ENCODE peak calls at places on chromosomes 7 and 10, in nine cellular contexts. One of them, this sample, is unnamed. For H3K36me3, the result is how much of the 10 kb centered on the place peaks cover.

GRCh38 chr7:88020953-88021650 is 87.1 kb downstream of the ADAM22 start:
- DNase-seq in HCT116: peak
- DNase-seq in esophagus squamous epithelium: no peak
- DNase-seq in ovary: no peak
- DNase-seq in prostate gland: no peak
- DNase-seq in body of pancreas: no peak
- DNase-seq in IMR-90: no peak
- DNase-seq in HepG2: no peak
- DNase-seq in transverse colon: no peak
- DNase-seq in this sample: no peak

GRCh38 chr7:155824195-155824915 is 12.1 kb upstream of the SHH start:
- DNase-seq in prostate gland: peak
- DNase-seq in ovary: no peak
- DNase-seq in transverse colon: peak
- DNase-seq in HepG2: no peak
- DNase-seq in esophagus squamous epithelium: no peak
- DNase-seq in IMR-90: peak
- DNase-seq in body of pancreas: no peak
- DNase-seq in HCT116: no peak
- DNase-seq in this sample: no peak

GRCh38 chr10:80485410-80486135 is 31.5 kb downstream of the TSPAN14 start:
- DNase-seq in IMR-90: no peak
- DNase-seq in prostate gland: no peak
- DNase-seq in HepG2: no peak
- DNase-seq in esophagus squamous epithelium: no peak
- DNase-seq in HCT116: no peak
- DNase-seq in ovary: no peak
- DNase-seq in body of pancreas: no peak
- DNase-seq in transverse colon: peak
- DNase-seq in this sample: no peak

GRCh38 chr10:62734781-62735463 is 69.6 kb upstream of the ADO start:
- DNase-seq in HepG2: no peak
- DNase-seq in esophagus squamous epithelium: no peak
- DNase-seq in transverse colon: no peak
- DNase-seq in IMR-90: no peak
- DNase-seq in body of pancreas: no peak
- DNase-seq in HCT116: no peak
- DNase-seq in prostate gland: no peak
- DNase-seq in ovary: no peak
- DNase-seq in this sample: no peak

GRCh38 chr7:91194841-91195240 is 69.4 kb upstream of the FZD1 start:
- DNase-seq in prostate gland: no peak
- DNase-seq in ovary: no peak
- DNase-seq in body of pancreas: no peak
- DNase-seq in HepG2: no peak
- DNase-seq in transverse colon: no peak
- DNase-seq in HCT116: no peak
- DNase-seq in IMR-90: no peak
- DNase-seq in esophagus squamous epithelium: no peak
- DNase-seq in this sample: no peak

GRCh38 chr10:43822509-43823236 is 174.0 kb upstream of the ZNF32 start:
- DNase-seq in HCT116: no peak
- DNase-seq in prostate gland: no peak
- DNase-seq in ovary: no peak
- DNase-seq in transverse colon: no peak
- DNase-seq in HepG2: no peak
- DNase-seq in IMR-90: no peak
- DNase-seq in body of pancreas: no peak
- DNase-seq in esophagus squamous epithelium: no peak
- DNase-seq in this sample: no peak

GRCh38 chr10:124296121-124296812 is 122.5 kb downstream of the OAT start:
- DNase-seq in esophagus squamous epithelium: no peak
- DNase-seq in prostate gland: no peak
- DNase-seq in IMR-90: no peak
- DNase-seq in body of pancreas: no peak
- DNase-seq in ovary: no peak
- DNase-seq in HCT116: no peak
- DNase-seq in transverse colon: no peak
- DNase-seq in HepG2: no peak
- DNase-seq in this sample: no peak

GRCh38 chr7:47474937-47475879 is 106.7 kb downstream of the TNS3 start:
- DNase-seq in transverse colon: peak
- DNase-seq in prostate gland: peak
- DNase-seq in esophagus squamous epithelium: peak
- DNase-seq in IMR-90: peak
- DNase-seq in ovary: peak
- DNase-seq in HepG2: peak
- DNase-seq in body of pancreas: peak
- DNase-seq in HCT116: peak
- DNase-seq in this sample: peak

GRCh38 chr7:118755067-118755625 is 530.6 kb downstream of the ANKRD7 start:
- DNase-seq in IMR-90: no peak
- DNase-seq in esophagus squamous epithelium: no peak
- DNase-seq in transverse colon: no peak
- DNase-seq in ovary: no peak
- DNase-seq in body of pancreas: no peak
- DNase-seq in prostate gland: peak
- DNase-seq in HCT116: no peak
- DNase-seq in HepG2: no peak
- DNase-seq in this sample: no peak

GRCh38 chr10:116521424-116522305 is 24.1 kb upstream of the PNLIP start:
- DNase-seq in HCT116: peak
- DNase-seq in HepG2: peak
- DNase-seq in ovary: no peak
- DNase-seq in prostate gland: no peak
- DNase-seq in body of pancreas: peak
- DNase-seq in IMR-90: peak
- DNase-seq in transverse colon: peak
- DNase-seq in esophagus squamous epithelium: no peak
- DNase-seq in this sample: peak

GRCh38 chr10:116281780-116282179 is 8.8 kb upstream of the GFRA1 start:
- DNase-seq in HepG2: no peak
- DNase-seq in IMR-90: no peak
- DNase-seq in body of pancreas: no peak
- DNase-seq in esophagus squamous epithelium: no peak
- DNase-seq in ovary: no peak
- DNase-seq in HCT116: no peak
- DNase-seq in prostate gland: no peak
- DNase-seq in transverse colon: no peak
- DNase-seq in this sample: no peak

GRCh38 chr10:76301950-76302349 is 870.5 kb downstream of the LRMDA start:
- DNase-seq in HepG2: peak
- DNase-seq in prostate gland: no peak
- DNase-seq in HCT116: no peak
- DNase-seq in body of pancreas: no peak
- DNase-seq in esophagus squamous epithelium: no peak
- DNase-seq in IMR-90: no peak
- DNase-seq in ovary: no peak
- DNase-seq in transverse colon: no peak
- DNase-seq in this sample: no peak

GRCh38 chr7:139629392-139630082 is 106.1 kb downstream of the CLEC2L start:
- DNase-seq in ovary: no peak
- DNase-seq in prostate gland: no peak
- DNase-seq in transverse colon: no peak
- DNase-seq in body of pancreas: peak
- DNase-seq in HCT116: no peak
- DNase-seq in esophagus squamous epithelium: no peak
- DNase-seq in HepG2: no peak
- DNase-seq in IMR-90: no peak
- DNase-seq in this sample: no peak

GRCh38 chr10:58253184-58253583 is 14.5 kb downstream of the IPMK start:
- DNase-seq in ovary: no peak
- DNase-seq in HCT116: no peak
- DNase-seq in esophagus squamous epithelium: no peak
- DNase-seq in IMR-90: no peak
- DNase-seq in prostate gland: no peak
- DNase-seq in body of pancreas: no peak
- DNase-seq in HepG2: no peak
- DNase-seq in transverse colon: no peak
- DNase-seq in this sample: no peak

GRCh38 chr10:69757553-69758309 is 44.0 kb upstream of the COL13A1 start:
- DNase-seq in transverse colon: no peak
- DNase-seq in prostate gland: no peak
- DNase-seq in HepG2: no peak
- DNase-seq in esophagus squamous epithelium: no peak
- DNase-seq in IMR-90: peak
- DNase-seq in ovary: peak
- DNase-seq in body of pancreas: peak
- DNase-seq in HCT116: no peak
- DNase-seq in this sample: peak

GRCh38 chr10:46048152-46048551 is 2.1 kb upstream of the MSMB start:
- DNase-seq in prostate gland: no peak
- DNase-seq in esophagus squamous epithelium: no peak
- DNase-seq in ovary: no peak
- DNase-seq in body of pancreas: no peak
- DNase-seq in transverse colon: no peak
- DNase-seq in IMR-90: no peak
- DNase-seq in HepG2: no peak
- DNase-seq in HCT116: no peak
- DNase-seq in this sample: no peak

GRCh38 chr7:2494191-2495130 is 18.3 kb upstream of the GRIFIN start:
- DNase-seq in prostate gland: no peak
- DNase-seq in esophagus squamous epithelium: no peak
- DNase-seq in HCT116: no peak
- DNase-seq in ovary: no peak
- DNase-seq in transverse colon: no peak
- DNase-seq in HepG2: no peak
- DNase-seq in body of pancreas: no peak
- DNase-seq in IMR-90: no peak
- DNase-seq in this sample: no peak

GRCh38 chr7:2488681-2489080 is 12.5 kb upstream of the GRIFIN start:
- DNase-seq in HepG2: no peak
- DNase-seq in ovary: peak
- DNase-seq in IMR-90: no peak
- DNase-seq in body of pancreas: no peak
- DNase-seq in prostate gland: no peak
- DNase-seq in HCT116: no peak
- DNase-seq in esophagus squamous epithelium: no peak
- DNase-seq in transverse colon: no peak
- DNase-seq in this sample: no peak

GRCh38 chr7:2490306-2490705 is 14.1 kb upstream of the GRIFIN start:
- DNase-seq in esophagus squamous epithelium: no peak
- DNase-seq in body of pancreas: no peak
- DNase-seq in ovary: no peak
- DNase-seq in HepG2: no peak
- DNase-seq in prostate gland: no peak
- DNase-seq in transverse colon: no peak
- DNase-seq in IMR-90: no peak
- DNase-seq in HCT116: no peak
- DNase-seq in this sample: no peak

GRCh38 chr7:2493205-2493604 is 17.0 kb upstream of the GRIFIN start:
- DNase-seq in HCT116: no peak
- DNase-seq in esophagus squamous epithelium: no peak
- DNase-seq in IMR-90: peak
- DNase-seq in ovary: no peak
- DNase-seq in body of pancreas: no peak
- DNase-seq in prostate gland: no peak
- DNase-seq in HepG2: no peak
- DNase-seq in transverse colon: no peak
- DNase-seq in this sample: no peak

DNA sequence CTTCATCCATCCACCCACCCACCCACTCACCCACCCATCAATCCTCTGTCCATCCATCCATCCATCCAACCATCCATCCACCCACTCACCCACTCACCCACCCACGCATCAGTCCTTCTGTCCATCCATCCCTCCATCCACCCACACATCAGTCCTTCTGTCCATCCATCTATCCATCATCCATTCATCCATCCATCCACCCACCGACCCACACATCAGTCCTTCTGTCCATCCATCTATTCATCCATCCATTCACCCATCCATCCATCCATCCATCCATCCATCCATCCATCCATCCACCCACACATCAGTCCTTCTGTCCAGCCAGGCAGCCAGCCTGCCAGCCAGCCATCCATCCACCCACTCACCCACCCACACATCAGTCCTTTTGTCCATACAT is 15.8 kb upstream of the GRIFIN start:
- DNase-seq in esophagus squamous epithelium: no peak
- DNase-seq in prostate gland: no peak
- DNase-seq in body of pancreas: no peak
- DNase-seq in transverse colon: no peak
- DNase-seq in HepG2: no peak
- DNase-seq in ovary: no peak
- DNase-seq in IMR-90: no peak
- DNase-seq in HCT116: no peak
- DNase-seq in this sample: no peak
- H3K36me3 ChIP-seq in esophagus squamous epithelium: under half
- H3K36me3 ChIP-seq in prostate gland: under half
- H3K36me3 ChIP-seq in body of pancreas: under half
- H3K36me3 ChIP-seq in transverse colon: under half
- H3K36me3 ChIP-seq in HepG2: under half
- H3K36me3 ChIP-seq in ovary: under half
- H3K36me3 ChIP-seq in IMR-90: under half
- H3K36me3 ChIP-seq in HCT116: under half
- H3K36me3 ChIP-seq in this sample: under half

DNA sequence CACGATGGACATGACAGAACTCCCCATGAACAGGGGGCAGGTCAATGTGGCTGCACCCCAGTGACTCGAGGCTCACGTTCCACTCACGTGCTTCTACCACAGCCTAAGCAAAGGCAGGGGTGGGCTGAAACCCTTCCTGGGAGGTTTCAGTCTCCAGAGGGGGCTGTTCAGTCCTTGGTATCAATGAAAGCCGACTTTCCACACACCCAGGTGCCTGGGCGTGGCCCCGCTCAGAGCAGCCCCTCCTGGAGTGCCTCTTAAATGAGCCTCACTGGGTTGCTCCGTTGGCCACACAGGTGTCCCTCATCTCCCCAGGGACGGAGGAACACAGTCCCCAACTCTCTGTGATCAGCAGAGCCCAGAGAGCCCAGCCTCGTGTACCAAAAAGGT is 90.5 kb upstream of the PDGFA start:
- DNase-seq in transverse colon: no peak
- DNase-seq in prostate gland: no peak
- DNase-seq in HCT116: no peak
- DNase-seq in esophagus squamous epithelium: no peak
- DNase-seq in HepG2: no peak
- DNase-seq in ovary: no peak
- DNase-seq in body of pancreas: no peak
- DNase-seq in IMR-90: no peak
- DNase-seq in this sample: no peak
- H3K27ac ChIP-seq in transverse colon: no peak
- H3K27ac ChIP-seq in prostate gland: no peak
- H3K27ac ChIP-seq in HCT116: no peak
- H3K27ac ChIP-seq in esophagus squamous epithelium: peak
- H3K27ac ChIP-seq in HepG2: no peak
- H3K27ac ChIP-seq in ovary: no peak
- H3K27ac ChIP-seq in body of pancreas: no peak
- H3K27ac ChIP-seq in IMR-90: no peak
- H3K27ac ChIP-seq in this sample: no peak

GRCh38 chr7:100673942-100674431 is 447 bp downstream of the GNB2 start:
- DNase-seq in HCT116: no peak
- DNase-seq in HepG2: no peak
- DNase-seq in ovary: peak
- DNase-seq in prostate gland: no peak
- DNase-seq in transverse colon: peak
- DNase-seq in IMR-90: no peak
- DNase-seq in esophagus squamous epithelium: no peak
- DNase-seq in body of pancreas: peak
- DNase-seq in this sample: peak
- TF ChIP-seq POLR2A in HCT116: no peak
- TF ChIP-seq POLR2A in HepG2: no peak
- TF ChIP-seq POLR2A in ovary: no peak
- TF ChIP-seq POLR2A in prostate gland: no peak
- TF ChIP-seq POLR2A in transverse colon: peak
- TF ChIP-seq POLR2A in IMR-90: no peak
- TF ChIP-seq POLR2A in esophagus squamous epithelium: no peak
- TF ChIP-seq POLR2A in body of pancreas: no peak
- TF ChIP-seq POLR2A in this sample: no peak

GRCh38 chr10:79298403-79299244 is 48.6 kb upstream of the PPIF start:
- DNase-seq in prostate gland: no peak
- DNase-seq in esophagus squamous epithelium: no peak
- DNase-seq in ovary: peak
- DNase-seq in HepG2: peak
- DNase-seq in body of pancreas: no peak
- DNase-seq in transverse colon: peak
- DNase-seq in IMR-90: peak
- DNase-seq in HCT116: peak
- DNase-seq in this sample: no peak
- H3K36me3 ChIP-seq in prostate gland: half or more
- H3K36me3 ChIP-seq in esophagus squamous epithelium: half or more
- H3K36me3 ChIP-seq in ovary: under half
- H3K36me3 ChIP-seq in HepG2: under half
- H3K36me3 ChIP-seq in body of pancreas: under half
- H3K36me3 ChIP-seq in transverse colon: under half
- H3K36me3 ChIP-seq in IMR-90: half or more
- H3K36me3 ChIP-seq in HCT116: under half
- H3K36me3 ChIP-seq in this sample: half or more